ENCODE peak calls at places on chromosomes 12 and 14, in five cellular contexts. One of them, this sample, is unnamed. For H3K4me1, the result is how much of the 10 kb centered on the place peaks cover.

GRCh38 chr12:42539696-42540095 is 49.9 kb downstream of the PRICKLE1 start:
- DNase-seq in spleen: no peak
- DNase-seq in heart left ventricle: no peak
- DNase-seq in K562: no peak
- DNase-seq in right lobe of liver: no peak
- DNase-seq in this sample: no peak

GRCh38 chr14:83483063-83483462 is 1949.4 kb upstream of the SEL1L start:
- DNase-seq in K562: no peak
- DNase-seq in right lobe of liver: no peak
- DNase-seq in heart left ventricle: no peak
- DNase-seq in spleen: no peak
- DNase-seq in this sample: no peak

GRCh38 chr12:121175383-121176119 is 34.4 kb upstream of the P2RX4 start:
- DNase-seq in K562: peak
- DNase-seq in spleen: no peak
- DNase-seq in heart left ventricle: no peak
- DNase-seq in right lobe of liver: no peak
- DNase-seq in this sample: no peak

GRCh38 chr14:77880056-77880455 is 80.1 kb downstream of the ADCK1 start:
- DNase-seq in heart left ventricle: no peak
- DNase-seq in right lobe of liver: no peak
- DNase-seq in spleen: peak
- DNase-seq in K562: no peak
- DNase-seq in this sample: peak

GRCh38 chr14:102579696-102580551 is 12.5 kb upstream of the RCOR1 start:
- DNase-seq in heart left ventricle: no peak
- DNase-seq in right lobe of liver: no peak
- DNase-seq in spleen: no peak
- DNase-seq in K562: no peak
- DNase-seq in this sample: no peak

GRCh38 chr14:90444077-90444696 is 47.4 kb downstream of the CALM1 start:
- DNase-seq in K562: no peak
- DNase-seq in heart left ventricle: no peak
- DNase-seq in spleen: peak
- DNase-seq in right lobe of liver: no peak
- DNase-seq in this sample: no peak

GRCh38 chr14:93137864-93138263 is 22.1 kb upstream of the ITPK1 start:
- DNase-seq in spleen: no peak
- DNase-seq in right lobe of liver: peak
- DNase-seq in heart left ventricle: peak
- DNase-seq in K562: peak
- DNase-seq in this sample: peak

GRCh38 chr14:57982802-57983201 is 116.9 kb upstream of the SLC35F4 start:
- DNase-seq in right lobe of liver: no peak
- DNase-seq in spleen: peak
- DNase-seq in K562: no peak
- DNase-seq in heart left ventricle: no peak
- DNase-seq in this sample: no peak

GRCh38 chr12:71455028-71455737 is 15.6 kb downstream of the LGR5 start:
- DNase-seq in spleen: no peak
- DNase-seq in heart left ventricle: no peak
- DNase-seq in K562: no peak
- DNase-seq in right lobe of liver: no peak
- DNase-seq in this sample: no peak

GRCh38 chr14:103189481-103190470 is 66.5 kb downstream of the TNFAIP2 start:
- DNase-seq in right lobe of liver: no peak
- DNase-seq in heart left ventricle: no peak
- DNase-seq in spleen: no peak
- DNase-seq in K562: no peak
- DNase-seq in this sample: no peak

GRCh38 chr14:50351016-50351415 is 38.9 kb downstream of the DMAC2L start:
- DNase-seq in right lobe of liver: no peak
- DNase-seq in K562: no peak
- DNase-seq in heart left ventricle: no peak
- DNase-seq in spleen: no peak
- DNase-seq in this sample: no peak

GRCh38 chr14:67526676-67527459 is 6.2 kb upstream of the PLEKHH1 start:
- DNase-seq in right lobe of liver: no peak
- DNase-seq in K562: peak
- DNase-seq in heart left ventricle: no peak
- DNase-seq in spleen: no peak
- DNase-seq in this sample: peak

GRCh38 chr12:53274445-53274844 is 6.3 kb downstream of the ESPL1 start:
- DNase-seq in heart left ventricle: no peak
- DNase-seq in K562: no peak
- DNase-seq in spleen: no peak
- DNase-seq in right lobe of liver: no peak
- DNase-seq in this sample: no peak

GRCh38 chr14:22850944-22851790 is 14.8 kb downstream of the MMP14 start:
- DNase-seq in K562: no peak
- DNase-seq in spleen: peak
- DNase-seq in right lobe of liver: peak
- DNase-seq in heart left ventricle: peak
- DNase-seq in this sample: peak

GRCh38 chr12:131311764-131312163 is 358.1 kb downstream of the ADGRD1 start:
- DNase-seq in spleen: peak
- DNase-seq in heart left ventricle: no peak
- DNase-seq in right lobe of liver: no peak
- DNase-seq in K562: no peak
- DNase-seq in this sample: no peak

GRCh38 chr14:86527312-86527711 is 997.4 kb downstream of the FLRT2 start:
- DNase-seq in spleen: no peak
- DNase-seq in K562: no peak
- DNase-seq in right lobe of liver: no peak
- DNase-seq in heart left ventricle: no peak
- DNase-seq in this sample: no peak

GRCh38 chr14:99755629-99756603 is 37.3 kb upstream of the EML1 start:
- DNase-seq in K562: no peak
- DNase-seq in spleen: peak
- DNase-seq in heart left ventricle: peak
- DNase-seq in right lobe of liver: peak
- DNase-seq in this sample: peak

GRCh38 chr12:118237053-118237665 is 101.2 kb downstream of the PEBP1 start:
- DNase-seq in right lobe of liver: no peak
- DNase-seq in heart left ventricle: no peak
- DNase-seq in spleen: no peak
- DNase-seq in K562: no peak
- DNase-seq in this sample: no peak

GRCh38 chr14:55780156-55780946 is 200.3 kb downstream of the KTN1 start:
- DNase-seq in right lobe of liver: no peak
- DNase-seq in spleen: no peak
- DNase-seq in heart left ventricle: no peak
- DNase-seq in K562: no peak
- DNase-seq in this sample: peak

GRCh38 chr12:54262403-54262925 is 17.5 kb downstream of the CBX5 start:
- DNase-seq in heart left ventricle: no peak
- DNase-seq in K562: peak
- DNase-seq in right lobe of liver: no peak
- DNase-seq in spleen: no peak
- DNase-seq in this sample: no peak

GRCh38 chr12:121238086-121238485 is 28.2 kb downstream of the P2RX4 start:
- DNase-seq in spleen: no peak
- DNase-seq in heart left ventricle: no peak
- DNase-seq in right lobe of liver: no peak
- DNase-seq in K562: no peak
- DNase-seq in this sample: no peak

GRCh38 chr12:14774074-14774943 is 29.0 kb downstream of the WBP11 start:
- DNase-seq in heart left ventricle: peak
- DNase-seq in spleen: peak
- DNase-seq in K562: no peak
- DNase-seq in right lobe of liver: peak
- DNase-seq in this sample: peak

GRCh38 chr12:71128191-71128590 is 29.6 kb downstream of the TSPAN8 start:
- DNase-seq in heart left ventricle: no peak
- DNase-seq in spleen: no peak
- DNase-seq in right lobe of liver: no peak
- DNase-seq in K562: no peak
- DNase-seq in this sample: no peak

GRCh38 chr14:79426103-79426755 is 785.1 kb downstream of the DIO2 start:
- DNase-seq in spleen: no peak
- DNase-seq in heart left ventricle: no peak
- DNase-seq in right lobe of liver: no peak
- DNase-seq in K562: no peak
- DNase-seq in this sample: no peak

GRCh38 chr12:109018276-109018675 is 2.6 kb downstream of the SVOP start:
- DNase-seq in heart left ventricle: no peak
- DNase-seq in K562: no peak
- DNase-seq in spleen: no peak
- DNase-seq in right lobe of liver: no peak
- DNase-seq in this sample: no peak

GRCh38 chr12:106759526-106760183 is 14.8 kb upstream of the RIC8B start:
- DNase-seq in right lobe of liver: no peak
- DNase-seq in heart left ventricle: no peak
- DNase-seq in K562: no peak
- DNase-seq in spleen: no peak
- DNase-seq in this sample: no peak

GRCh38 chr12:116443706-116444589 is 115.2 kb upstream of the MAP1LC3B2 start:
- DNase-seq in heart left ventricle: no peak
- DNase-seq in spleen: no peak
- DNase-seq in K562: no peak
- DNase-seq in right lobe of liver: no peak
- DNase-seq in this sample: no peak

GRCh38 chr12:26848156-26848825 is 15.3 kb upstream of the ITPR2 start:
- DNase-seq in K562: no peak
- DNase-seq in heart left ventricle: no peak
- DNase-seq in right lobe of liver: no peak
- DNase-seq in spleen: no peak
- DNase-seq in this sample: no peak

GRCh38 chr12:3117628-3118027 is 40.4 kb downstream of the TSPAN9 start:
- DNase-seq in right lobe of liver: peak
- DNase-seq in K562: no peak
- DNase-seq in spleen: no peak
- DNase-seq in heart left ventricle: no peak
- DNase-seq in this sample: no peak

GRCh38 chr12:27014859-27015729 is 910 bp upstream of the TM7SF3 start:
- DNase-seq in right lobe of liver: no peak
- DNase-seq in spleen: no peak
- DNase-seq in heart left ventricle: no peak
- DNase-seq in K562: peak
- DNase-seq in this sample: no peak

GRCh38 chr14:68775614-68776126 is 17.2 kb downstream of the ZFP36L1 start:
- DNase-seq in right lobe of liver: no peak
- DNase-seq in spleen: peak
- DNase-seq in heart left ventricle: no peak
- DNase-seq in K562: no peak
- DNase-seq in this sample: peak
- TF ChIP-seq CTCF in right lobe of liver: no peak
- TF ChIP-seq CTCF in spleen: no peak
- TF ChIP-seq CTCF in heart left ventricle: no peak
- TF ChIP-seq CTCF in K562: peak
- TF ChIP-seq CTCF in this sample: no peak

GRCh38 chr14:97976861-97977260 is 1179.7 kb downstream of the VRK1 start:
- DNase-seq in right lobe of liver: no peak
- DNase-seq in K562: no peak
- DNase-seq in spleen: no peak
- DNase-seq in heart left ventricle: no peak
- DNase-seq in this sample: no peak
- H3K4me1 ChIP-seq in right lobe of liver: under half
- H3K4me1 ChIP-seq in K562: under half
- H3K4me1 ChIP-seq in spleen: under half
- H3K4me1 ChIP-seq in heart left ventricle: under half
- H3K4me1 ChIP-seq in this sample: under half

GRCh38 chr12:122527478-122527944 is 462 bp downstream of the KNTC1 start:
- DNase-seq in right lobe of liver: no peak
- DNase-seq in spleen: no peak
- DNase-seq in K562: peak
- DNase-seq in heart left ventricle: no peak
- DNase-seq in this sample: no peak

GRCh38 chr12:122523846-122524718 is 2.7 kb downstream of the RSRC2 start:
- DNase-seq in spleen: no peak
- DNase-seq in heart left ventricle: no peak
- DNase-seq in right lobe of liver: no peak
- DNase-seq in K562: no peak
- DNase-seq in this sample: no peak

GRCh38 chr12:122528582-122528981 is 1.5 kb downstream of the KNTC1 start:
- DNase-seq in K562: no peak
- DNase-seq in spleen: no peak
- DNase-seq in heart left ventricle: no peak
- DNase-seq in right lobe of liver: no peak
- DNase-seq in this sample: no peak

GRCh38 chr12:122528992-122529391 is 1.9 kb downstream of the KNTC1 start:
- DNase-seq in heart left ventricle: no peak
- DNase-seq in spleen: no peak
- DNase-seq in K562: no peak
- DNase-seq in right lobe of liver: no peak
- DNase-seq in this sample: no peak

DNA sequence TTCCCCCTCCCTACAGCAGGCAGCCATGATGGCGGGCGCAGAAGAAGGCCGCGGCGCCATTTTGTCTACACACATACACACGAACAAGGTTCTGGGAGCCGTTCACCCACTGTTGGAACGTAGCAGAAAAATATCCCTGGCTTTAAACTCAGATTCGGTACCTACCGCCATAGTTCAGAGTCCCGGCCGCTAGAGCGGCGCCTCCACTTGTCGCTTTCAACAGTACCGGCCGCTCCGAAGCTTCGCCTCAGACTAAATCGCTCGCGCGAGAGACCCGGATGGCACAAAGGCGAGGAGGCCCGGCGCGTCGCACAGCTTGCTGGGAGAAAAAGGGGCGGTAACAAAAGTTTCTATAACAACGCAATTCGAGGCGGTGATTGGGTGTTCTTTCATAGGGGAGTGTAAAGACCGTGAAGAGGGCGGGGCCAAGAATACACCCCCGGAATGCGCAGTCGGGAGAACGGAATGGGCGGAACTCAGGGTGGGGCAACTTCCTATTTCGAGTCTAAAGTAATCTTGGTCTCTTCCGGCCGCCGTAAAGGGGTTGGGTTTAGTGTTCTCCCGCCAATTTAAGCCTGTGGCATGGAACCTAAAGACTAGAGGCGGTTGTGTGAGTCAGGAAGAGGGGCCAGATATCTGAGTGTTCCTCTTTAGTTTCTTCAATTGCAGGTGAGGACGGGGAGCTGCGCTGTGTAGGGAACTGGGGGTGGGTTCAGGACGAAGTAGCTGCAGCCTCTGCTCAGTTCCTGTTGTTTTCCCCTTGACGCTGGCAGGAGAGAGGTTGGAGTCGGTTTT is at the start of the genes KNTC1 and RSRC2:
- DNase-seq in heart left ventricle: peak
- DNase-seq in K562: peak
- DNase-seq in spleen: peak
- DNase-seq in right lobe of liver: peak
- DNase-seq in this sample: peak
- TF ChIP-seq POLR2A in heart left ventricle: peak
- TF ChIP-seq POLR2A in K562: peak
- TF ChIP-seq POLR2A in spleen: peak
- TF ChIP-seq POLR2A in right lobe of liver: peak
- TF ChIP-seq POLR2A in this sample: peak

DNA sequence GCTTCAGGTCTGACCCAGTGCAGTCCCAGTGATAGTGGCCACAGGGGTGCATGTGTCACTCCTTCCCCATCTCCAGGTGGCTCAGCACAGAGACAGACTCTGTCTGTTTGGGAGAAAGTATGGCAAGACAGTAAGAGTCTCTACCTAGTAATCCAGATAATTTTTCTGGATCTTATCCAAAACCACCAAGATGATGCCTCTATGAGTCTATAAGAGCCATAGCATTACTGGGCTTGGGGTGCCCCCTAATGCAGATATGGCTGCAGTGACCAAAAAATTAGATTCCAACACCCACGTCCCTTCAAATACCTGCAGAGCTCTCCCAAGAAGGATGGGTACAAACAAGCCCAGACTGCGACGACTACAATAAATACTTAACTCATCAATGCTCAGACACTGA is 123.8 kb downstream of the GRIP1 start:
- DNase-seq in spleen: no peak
- DNase-seq in right lobe of liver: no peak
- DNase-seq in heart left ventricle: no peak
- DNase-seq in K562: no peak
- DNase-seq in this sample: no peak
- TF ChIP-seq CTCF in spleen: no peak
- TF ChIP-seq CTCF in right lobe of liver: no peak
- TF ChIP-seq CTCF in heart left ventricle: no peak
- TF ChIP-seq CTCF in K562: no peak
- TF ChIP-seq CTCF in this sample: no peak

This sample was measured in stomach.